ENCODE peak calls at places on chromosomes 6 and 20, in seven cellular contexts. One of them, this sample, is unnamed.

GRCh38 chr6:75261299-75261698 is 17.7 kb upstream of the COX7A2 start:
- DNase-seq in stimulated activated CD4-positive, alpha-beta T cell treated with anti-CD3 and anti-CD28 coated beads, Interleukin-1b, Interleukin-23, amount 100 ng/mL, for 1 hour: no peak
- DNase-seq in HEK293T: no peak
- DNase-seq in hepatocyte: no peak
- DNase-seq in non-pigmented ciliary epithelial cell: no peak
- DNase-seq in GM03348: no peak
- DNase-seq in NCI-H2081: no peak
- DNase-seq in this sample: no peak

GRCh38 chr6:31308050-31308844 is 36.4 kb upstream of the HLA-C start:
- DNase-seq in hepatocyte: peak; percentile 9
- DNase-seq in GM03348: peak; percentile 27
- DNase-seq in stimulated activated CD4-positive, alpha-beta T cell treated with anti-CD3 and anti-CD28 coated beads, Interleukin-1b, Interleukin-23, amount 100 ng/mL, for 1 hour: peak; percentile 38
- DNase-seq in non-pigmented ciliary epithelial cell: no peak
- DNase-seq in NCI-H2081: peak; percentile 30
- DNase-seq in HEK293T: no peak
- DNase-seq in this sample: peak; percentile 63

GRCh38 chr20:56626367-56627121 is 2.6 kb upstream of the TFAP2C start:
- DNase-seq in HEK293T: no peak
- DNase-seq in hepatocyte: peak; percentile 71
- DNase-seq in NCI-H2081: no peak
- DNase-seq in stimulated activated CD4-positive, alpha-beta T cell treated with anti-CD3 and anti-CD28 coated beads, Interleukin-1b, Interleukin-23, amount 100 ng/mL, for 1 hour: no peak
- DNase-seq in non-pigmented ciliary epithelial cell: no peak
- DNase-seq in GM03348: peak; percentile 44
- DNase-seq in this sample: no peak

GRCh38 chr6:79240509-79240908 is 6.0 kb upstream of the HMGN3 start:
- DNase-seq in non-pigmented ciliary epithelial cell: no peak
- DNase-seq in stimulated activated CD4-positive, alpha-beta T cell treated with anti-CD3 and anti-CD28 coated beads, Interleukin-1b, Interleukin-23, amount 100 ng/mL, for 1 hour: no peak
- DNase-seq in NCI-H2081: no peak
- DNase-seq in HEK293T: no peak
- DNase-seq in hepatocyte: no peak
- DNase-seq in GM03348: no peak
- DNase-seq in this sample: no peak

GRCh38 chr20:24911461-24911860 is 37.6 kb upstream of the CST7 start:
- DNase-seq in stimulated activated CD4-positive, alpha-beta T cell treated with anti-CD3 and anti-CD28 coated beads, Interleukin-1b, Interleukin-23, amount 100 ng/mL, for 1 hour: no peak
- DNase-seq in NCI-H2081: no peak
- DNase-seq in HEK293T: no peak
- DNase-seq in GM03348: no peak
- DNase-seq in hepatocyte: no peak
- DNase-seq in non-pigmented ciliary epithelial cell: no peak
- DNase-seq in this sample: no peak

GRCh38 chr20:10414982-10415650 is 18.9 kb downstream of the MKKS start:
- DNase-seq in stimulated activated CD4-positive, alpha-beta T cell treated with anti-CD3 and anti-CD28 coated beads, Interleukin-1b, Interleukin-23, amount 100 ng/mL, for 1 hour: no peak
- DNase-seq in HEK293T: no peak
- DNase-seq in non-pigmented ciliary epithelial cell: no peak
- DNase-seq in GM03348: no peak
- DNase-seq in NCI-H2081: peak; percentile 23
- DNase-seq in hepatocyte: no peak
- DNase-seq in this sample: no peak

GRCh38 chr6:45997875-45998506 is 17.7 kb downstream of the CLIC5 start:
- DNase-seq in stimulated activated CD4-positive, alpha-beta T cell treated with anti-CD3 and anti-CD28 coated beads, Interleukin-1b, Interleukin-23, amount 100 ng/mL, for 1 hour: no peak
- DNase-seq in HEK293T: no peak
- DNase-seq in non-pigmented ciliary epithelial cell: no peak
- DNase-seq in GM03348: no peak
- DNase-seq in hepatocyte: peak; percentile 25
- DNase-seq in NCI-H2081: no peak
- DNase-seq in this sample: no peak

GRCh38 chr6:113433506-113433991 is 423.6 kb upstream of the MARCKS start:
- DNase-seq in stimulated activated CD4-positive, alpha-beta T cell treated with anti-CD3 and anti-CD28 coated beads, Interleukin-1b, Interleukin-23, amount 100 ng/mL, for 1 hour: no peak
- DNase-seq in NCI-H2081: no peak
- DNase-seq in HEK293T: no peak
- DNase-seq in hepatocyte: peak; percentile 67
- DNase-seq in non-pigmented ciliary epithelial cell: no peak
- DNase-seq in GM03348: peak; percentile 69
- DNase-seq in this sample: no peak

GRCh38 chr20:38932457-38933120 is 6.4 kb downstream of the FAM83D start:
- DNase-seq in GM03348: peak; percentile 24
- DNase-seq in HEK293T: no peak
- DNase-seq in stimulated activated CD4-positive, alpha-beta T cell treated with anti-CD3 and anti-CD28 coated beads, Interleukin-1b, Interleukin-23, amount 100 ng/mL, for 1 hour: no peak
- DNase-seq in NCI-H2081: no peak
- DNase-seq in hepatocyte: no peak
- DNase-seq in non-pigmented ciliary epithelial cell: peak; percentile 17
- DNase-seq in this sample: no peak

GRCh38 chr6:7058250-7058923 is 49.4 kb upstream of the RREB1 start:
- DNase-seq in GM03348: peak; percentile 85
- DNase-seq in NCI-H2081: no peak
- DNase-seq in non-pigmented ciliary epithelial cell: peak; percentile 98
- DNase-seq in stimulated activated CD4-positive, alpha-beta T cell treated with anti-CD3 and anti-CD28 coated beads, Interleukin-1b, Interleukin-23, amount 100 ng/mL, for 1 hour: no peak
- DNase-seq in hepatocyte: peak; percentile 81
- DNase-seq in HEK293T: no peak
- DNase-seq in this sample: no peak

GRCh38 chr20:5933802-5934436 is 16.4 kb downstream of the TRMT6 start:
- DNase-seq in hepatocyte: no peak
- DNase-seq in GM03348: no peak
- DNase-seq in HEK293T: peak; percentile 19
- DNase-seq in non-pigmented ciliary epithelial cell: no peak
- DNase-seq in NCI-H2081: peak; percentile 18
- DNase-seq in stimulated activated CD4-positive, alpha-beta T cell treated with anti-CD3 and anti-CD28 coated beads, Interleukin-1b, Interleukin-23, amount 100 ng/mL, for 1 hour: no peak
- DNase-seq in this sample: no peak

GRCh38 chr6:25980935-25981334 is 18.3 kb downstream of the TRIM38 start:
- DNase-seq in GM03348: no peak
- DNase-seq in stimulated activated CD4-positive, alpha-beta T cell treated with anti-CD3 and anti-CD28 coated beads, Interleukin-1b, Interleukin-23, amount 100 ng/mL, for 1 hour: no peak
- DNase-seq in HEK293T: no peak
- DNase-seq in NCI-H2081: no peak
- DNase-seq in hepatocyte: no peak
- DNase-seq in non-pigmented ciliary epithelial cell: no peak
- DNase-seq in this sample: no peak

GRCh38 chr6:4603291-4603690 is 172.9 kb upstream of the CDYL start:
- DNase-seq in non-pigmented ciliary epithelial cell: peak; percentile 75
- DNase-seq in GM03348: peak; percentile 43
- DNase-seq in stimulated activated CD4-positive, alpha-beta T cell treated with anti-CD3 and anti-CD28 coated beads, Interleukin-1b, Interleukin-23, amount 100 ng/mL, for 1 hour: no peak
- DNase-seq in hepatocyte: peak; percentile 33
- DNase-seq in NCI-H2081: no peak
- DNase-seq in HEK293T: no peak
- DNase-seq in this sample: no peak

GRCh38 chr20:855466-856360 is 22.2 kb downstream of the FAM110A start:
- DNase-seq in NCI-H2081: no peak
- DNase-seq in stimulated activated CD4-positive, alpha-beta T cell treated with anti-CD3 and anti-CD28 coated beads, Interleukin-1b, Interleukin-23, amount 100 ng/mL, for 1 hour: no peak
- DNase-seq in GM03348: no peak
- DNase-seq in hepatocyte: no peak
- DNase-seq in non-pigmented ciliary epithelial cell: no peak
- DNase-seq in HEK293T: no peak
- DNase-seq in this sample: no peak

GRCh38 chr6:145895802-145896201 is 68.4 kb downstream of the SHPRH start:
- DNase-seq in HEK293T: no peak
- DNase-seq in GM03348: no peak
- DNase-seq in hepatocyte: no peak
- DNase-seq in NCI-H2081: no peak
- DNase-seq in stimulated activated CD4-positive, alpha-beta T cell treated with anti-CD3 and anti-CD28 coated beads, Interleukin-1b, Interleukin-23, amount 100 ng/mL, for 1 hour: no peak
- DNase-seq in non-pigmented ciliary epithelial cell: no peak
- DNase-seq in this sample: no peak

GRCh38 chr6:137766596-137767370 is 100.3 kb upstream of the TNFAIP3 start:
- DNase-seq in GM03348: no peak
- DNase-seq in non-pigmented ciliary epithelial cell: no peak
- DNase-seq in NCI-H2081: no peak
- DNase-seq in stimulated activated CD4-positive, alpha-beta T cell treated with anti-CD3 and anti-CD28 coated beads, Interleukin-1b, Interleukin-23, amount 100 ng/mL, for 1 hour: no peak
- DNase-seq in HEK293T: no peak
- DNase-seq in hepatocyte: no peak
- DNase-seq in this sample: no peak

GRCh38 chr20:63167918-63168520 is 47.9 kb downstream of the YTHDF1 start:
- DNase-seq in NCI-H2081: no peak
- DNase-seq in HEK293T: no peak
- DNase-seq in stimulated activated CD4-positive, alpha-beta T cell treated with anti-CD3 and anti-CD28 coated beads, Interleukin-1b, Interleukin-23, amount 100 ng/mL, for 1 hour: no peak
- DNase-seq in hepatocyte: no peak
- DNase-seq in GM03348: no peak
- DNase-seq in non-pigmented ciliary epithelial cell: no peak
- DNase-seq in this sample: no peak

GRCh38 chr20:35866446-35867202 is 87.7 kb downstream of the SCAND1 start:
- DNase-seq in HEK293T: no peak
- DNase-seq in non-pigmented ciliary epithelial cell: no peak
- DNase-seq in stimulated activated CD4-positive, alpha-beta T cell treated with anti-CD3 and anti-CD28 coated beads, Interleukin-1b, Interleukin-23, amount 100 ng/mL, for 1 hour: no peak
- DNase-seq in GM03348: peak; percentile 23
- DNase-seq in hepatocyte: no peak
- DNase-seq in NCI-H2081: no peak
- DNase-seq in this sample: no peak

GRCh38 chr20:5402903-5403531 is 86.3 kb upstream of the PROKR2 start:
- DNase-seq in NCI-H2081: peak; percentile 10
- DNase-seq in stimulated activated CD4-positive, alpha-beta T cell treated with anti-CD3 and anti-CD28 coated beads, Interleukin-1b, Interleukin-23, amount 100 ng/mL, for 1 hour: no peak
- DNase-seq in GM03348: peak; percentile 31
- DNase-seq in HEK293T: peak; percentile 53
- DNase-seq in hepatocyte: peak; percentile 35
- DNase-seq in non-pigmented ciliary epithelial cell: no peak
- DNase-seq in this sample: no peak

GRCh38 chr20:41524980-41525613 is 93.1 kb downstream of the CHD6 start:
- DNase-seq in GM03348: peak; percentile 69
- DNase-seq in stimulated activated CD4-positive, alpha-beta T cell treated with anti-CD3 and anti-CD28 coated beads, Interleukin-1b, Interleukin-23, amount 100 ng/mL, for 1 hour: no peak
- DNase-seq in non-pigmented ciliary epithelial cell: peak; percentile 41
- DNase-seq in hepatocyte: peak; percentile 20
- DNase-seq in HEK293T: no peak
- DNase-seq in NCI-H2081: peak; percentile 88
- DNase-seq in this sample: no peak

GRCh38 chr6:96649926-96650325 is 87.0 kb downstream of the FHL5 start:
- DNase-seq in GM03348: no peak
- DNase-seq in hepatocyte: no peak
- DNase-seq in non-pigmented ciliary epithelial cell: no peak
- DNase-seq in NCI-H2081: no peak
- DNase-seq in HEK293T: no peak
- DNase-seq in stimulated activated CD4-positive, alpha-beta T cell treated with anti-CD3 and anti-CD28 coated beads, Interleukin-1b, Interleukin-23, amount 100 ng/mL, for 1 hour: no peak
- DNase-seq in this sample: no peak

This sample was measured in effector memory CD4-positive, alpha-beta T cell.